ENCODE peak calls at places on chromosomes 3 and 15, in five cellular contexts. One of them, this sample, is unnamed.

GRCh38 chr3:122590581-122590980 is 13.1 kb downstream of the PARP15 start:
- DNase-seq in A549: no peak
- DNase-seq in CD8-positive, alpha-beta T cell: no peak
- DNase-seq in heart left ventricle: no peak
- DNase-seq in tibial nerve: no peak
- DNase-seq in this sample: no peak

GRCh38 chr15:78046796-78047341 is 30.6 kb downstream of the TBC1D2B start:
- DNase-seq in A549: no peak
- DNase-seq in tibial nerve: no peak
- DNase-seq in CD8-positive, alpha-beta T cell: no peak
- DNase-seq in heart left ventricle: no peak
- DNase-seq in this sample: no peak

GRCh38 chr3:45670995-45671394 is 18.2 kb upstream of the SACM1L start:
- DNase-seq in CD8-positive, alpha-beta T cell: no peak
- DNase-seq in tibial nerve: no peak
- DNase-seq in heart left ventricle: no peak
- DNase-seq in A549: no peak
- DNase-seq in this sample: no peak

GRCh38 chr3:101954361-101954760 is 105.0 kb downstream of the NFKBIZ start:
- DNase-seq in CD8-positive, alpha-beta T cell: no peak
- DNase-seq in heart left ventricle: no peak
- DNase-seq in A549: no peak
- DNase-seq in tibial nerve: no peak
- DNase-seq in this sample: no peak

GRCh38 chr3:124492824-124493223 is 237.4 kb upstream of the UMPS start:
- DNase-seq in CD8-positive, alpha-beta T cell: no peak
- DNase-seq in tibial nerve: no peak
- DNase-seq in A549: peak
- DNase-seq in heart left ventricle: no peak
- DNase-seq in this sample: no peak

GRCh38 chr3:128864351-128864811 is 15.0 kb upstream of the ACAD9 start:
- DNase-seq in heart left ventricle: no peak
- DNase-seq in A549: no peak
- DNase-seq in tibial nerve: no peak
- DNase-seq in CD8-positive, alpha-beta T cell: no peak
- DNase-seq in this sample: no peak

GRCh38 chr15:92082217-92082843 is 228.8 kb downstream of the SLCO3A1 start:
- DNase-seq in CD8-positive, alpha-beta T cell: peak
- DNase-seq in tibial nerve: no peak
- DNase-seq in A549: peak
- DNase-seq in heart left ventricle: peak
- DNase-seq in this sample: no peak

GRCh38 chr3:46895761-46896160 is 18.2 kb downstream of the PTH1R start:
- DNase-seq in CD8-positive, alpha-beta T cell: no peak
- DNase-seq in heart left ventricle: no peak
- DNase-seq in tibial nerve: no peak
- DNase-seq in A549: no peak
- DNase-seq in this sample: no peak

GRCh38 chr3:135504084-135504685 is 461.3 kb upstream of the PPP2R3A start:
- DNase-seq in tibial nerve: no peak
- DNase-seq in heart left ventricle: no peak
- DNase-seq in CD8-positive, alpha-beta T cell: no peak
- DNase-seq in A549: no peak
- DNase-seq in this sample: no peak
- TF ChIP-seq CTCF in tibial nerve: no peak
- TF ChIP-seq CTCF in heart left ventricle: no peak
- TF ChIP-seq CTCF in CD8-positive, alpha-beta T cell: no peak
- TF ChIP-seq CTCF in A549: no peak
- TF ChIP-seq CTCF in this sample: no peak

GRCh38 chr3:127760361-127760760 is 62.0 kb downstream of the MGLL start:
- DNase-seq in A549: no peak
- DNase-seq in tibial nerve: no peak
- DNase-seq in heart left ventricle: no peak
- DNase-seq in CD8-positive, alpha-beta T cell: no peak
- DNase-seq in this sample: no peak

GRCh38 chr3:127761101-127761802 is 61.1 kb downstream of the MGLL start:
- DNase-seq in heart left ventricle: no peak
- DNase-seq in CD8-positive, alpha-beta T cell: no peak
- DNase-seq in A549: no peak
- DNase-seq in tibial nerve: no peak
- DNase-seq in this sample: peak

GRCh38 chr3:127755305-127755681 is 67.0 kb downstream of the MGLL start:
- DNase-seq in tibial nerve: no peak
- DNase-seq in A549: no peak
- DNase-seq in CD8-positive, alpha-beta T cell: no peak
- DNase-seq in heart left ventricle: no peak
- DNase-seq in this sample: peak

GRCh38 chr3:127759826-127760225 is 62.5 kb downstream of the MGLL start:
- DNase-seq in heart left ventricle: no peak
- DNase-seq in CD8-positive, alpha-beta T cell: no peak
- DNase-seq in A549: no peak
- DNase-seq in tibial nerve: no peak
- DNase-seq in this sample: no peak

GRCh38 chr3:127757979-127758378 is 64.3 kb downstream of the MGLL start:
- DNase-seq in CD8-positive, alpha-beta T cell: no peak
- DNase-seq in tibial nerve: no peak
- DNase-seq in heart left ventricle: no peak
- DNase-seq in A549: no peak
- DNase-seq in this sample: no peak
- H3K4me3 ChIP-seq in CD8-positive, alpha-beta T cell: no peak
- H3K4me3 ChIP-seq in tibial nerve: no peak
- H3K4me3 ChIP-seq in heart left ventricle: no peak
- H3K4me3 ChIP-seq in A549: no peak
- H3K4me3 ChIP-seq in this sample: no peak

GRCh38 chr3:9422712-9423424 is 25.5 kb downstream of the SETD5 start:
- DNase-seq in heart left ventricle: no peak
- DNase-seq in CD8-positive, alpha-beta T cell: no peak
- DNase-seq in A549: peak
- DNase-seq in tibial nerve: peak
- DNase-seq in this sample: no peak
- TF ChIP-seq CTCF in heart left ventricle: peak
- TF ChIP-seq CTCF in CD8-positive, alpha-beta T cell: peak
- TF ChIP-seq CTCF in A549: peak
- TF ChIP-seq CTCF in tibial nerve: peak
- TF ChIP-seq CTCF in this sample: peak

GRCh38 chr3:50369271-50369670 is 9.9 kb upstream of the TMEM115 start:
- DNase-seq in tibial nerve: no peak
- DNase-seq in heart left ventricle: no peak
- DNase-seq in A549: no peak
- DNase-seq in CD8-positive, alpha-beta T cell: no peak
- DNase-seq in this sample: no peak

GRCh38 chr3:50365080-50365841 is 5.9 kb upstream of the TMEM115 start:
- DNase-seq in CD8-positive, alpha-beta T cell: peak
- DNase-seq in tibial nerve: peak
- DNase-seq in heart left ventricle: peak
- DNase-seq in A549: no peak
- DNase-seq in this sample: peak

GRCh38 chr3:50365842-50366220 is 6.5 kb upstream of the TMEM115 start:
- DNase-seq in tibial nerve: no peak
- DNase-seq in A549: no peak
- DNase-seq in CD8-positive, alpha-beta T cell: no peak
- DNase-seq in heart left ventricle: no peak
- DNase-seq in this sample: no peak

GRCh38 chr3:50359760-50360110 is 414 bp upstream of the TMEM115 start:
- DNase-seq in A549: no peak
- DNase-seq in CD8-positive, alpha-beta T cell: no peak
- DNase-seq in heart left ventricle: no peak
- DNase-seq in tibial nerve: no peak
- DNase-seq in this sample: no peak

GRCh38 chr3:50364573-50365079 is 5.3 kb upstream of the TMEM115 start:
- DNase-seq in heart left ventricle: no peak
- DNase-seq in CD8-positive, alpha-beta T cell: no peak
- DNase-seq in tibial nerve: no peak
- DNase-seq in A549: no peak
- DNase-seq in this sample: no peak
- H3K4me3 ChIP-seq in heart left ventricle: peak
- H3K4me3 ChIP-seq in CD8-positive, alpha-beta T cell: peak
- H3K4me3 ChIP-seq in tibial nerve: peak
- H3K4me3 ChIP-seq in A549: no peak
- H3K4me3 ChIP-seq in this sample: peak

DNA sequence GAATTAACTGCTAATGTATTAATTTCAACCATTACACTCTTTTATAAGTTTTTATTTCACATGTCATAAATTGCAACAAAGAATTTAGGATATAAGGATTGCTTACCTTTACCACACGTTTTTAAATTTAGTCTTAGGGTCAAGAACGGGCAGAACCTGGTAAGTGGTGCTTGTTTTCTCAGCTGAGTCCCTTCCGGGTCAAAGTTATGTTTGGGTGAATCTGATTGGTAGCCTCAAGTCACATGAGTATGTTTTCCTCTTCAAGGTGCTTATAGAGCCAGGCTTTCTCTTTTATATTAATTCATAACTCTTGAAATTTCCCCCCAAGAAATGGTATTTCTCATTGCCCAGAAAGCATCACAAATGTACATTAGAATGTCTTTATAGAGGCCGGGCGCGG is 415.8 kb upstream of the ROBO2 start:
- DNase-seq in tibial nerve: no peak
- DNase-seq in CD8-positive, alpha-beta T cell: no peak
- DNase-seq in A549: peak
- DNase-seq in heart left ventricle: no peak
- DNase-seq in this sample: no peak
- TF ChIP-seq CTCF in tibial nerve: no peak
- TF ChIP-seq CTCF in CD8-positive, alpha-beta T cell: no peak
- TF ChIP-seq CTCF in A549: no peak
- TF ChIP-seq CTCF in heart left ventricle: no peak
- TF ChIP-seq CTCF in this sample: no peak

DNA sequence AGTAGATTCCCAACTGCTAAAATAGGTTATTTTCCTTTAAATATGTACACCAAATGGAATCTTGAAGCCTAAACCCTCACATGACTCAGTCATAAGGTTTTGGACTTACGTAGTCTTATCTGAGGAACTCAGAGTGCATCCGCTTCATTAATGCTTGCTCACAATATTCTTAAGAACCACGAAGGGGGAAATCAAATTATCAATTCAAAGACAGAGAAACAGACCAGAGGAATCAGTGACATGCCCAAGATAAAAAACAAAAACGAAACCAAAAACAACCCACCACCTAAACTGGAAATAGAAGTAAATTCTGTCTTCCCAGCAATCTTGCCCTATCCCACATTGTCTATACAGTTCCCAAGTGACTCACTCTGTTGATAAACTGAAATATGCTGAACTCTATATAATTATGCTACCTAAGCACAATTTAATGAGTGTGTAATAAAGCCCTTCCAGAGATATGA is 135.4 kb upstream of the CBLB start:
- DNase-seq in heart left ventricle: no peak
- DNase-seq in tibial nerve: no peak
- DNase-seq in CD8-positive, alpha-beta T cell: no peak
- DNase-seq in A549: peak
- DNase-seq in this sample: no peak
- H3K4me3 ChIP-seq in heart left ventricle: no peak
- H3K4me3 ChIP-seq in tibial nerve: peak
- H3K4me3 ChIP-seq in CD8-positive, alpha-beta T cell: no peak
- H3K4me3 ChIP-seq in A549: peak
- H3K4me3 ChIP-seq in this sample: no peak

DNA sequence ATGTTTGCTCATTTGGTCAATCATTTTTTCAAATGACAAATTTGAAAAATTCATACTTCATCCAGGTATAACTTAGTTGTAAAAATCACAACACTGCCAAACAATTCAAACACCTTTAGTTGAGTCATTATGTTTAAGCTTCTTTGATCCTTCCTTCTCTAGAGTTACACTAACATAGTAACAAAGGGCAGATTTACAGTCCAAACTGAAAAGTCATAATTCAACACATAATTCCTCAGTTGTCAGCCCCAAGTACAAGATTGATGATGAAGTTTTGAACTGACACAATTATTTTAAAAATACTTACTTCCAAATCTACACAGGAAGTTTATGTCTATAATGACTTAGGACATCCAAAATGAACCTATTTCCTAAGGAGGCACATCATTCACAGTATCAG is 264.1 kb downstream of the LSAMP start:
- DNase-seq in heart left ventricle: no peak
- DNase-seq in A549: no peak
- DNase-seq in tibial nerve: no peak
- DNase-seq in CD8-positive, alpha-beta T cell: no peak
- DNase-seq in this sample: no peak
- TF ChIP-seq CTCF in heart left ventricle: no peak
- TF ChIP-seq CTCF in A549: no peak
- TF ChIP-seq CTCF in tibial nerve: no peak
- TF ChIP-seq CTCF in CD8-positive, alpha-beta T cell: no peak
- TF ChIP-seq CTCF in this sample: no peak

DNA sequence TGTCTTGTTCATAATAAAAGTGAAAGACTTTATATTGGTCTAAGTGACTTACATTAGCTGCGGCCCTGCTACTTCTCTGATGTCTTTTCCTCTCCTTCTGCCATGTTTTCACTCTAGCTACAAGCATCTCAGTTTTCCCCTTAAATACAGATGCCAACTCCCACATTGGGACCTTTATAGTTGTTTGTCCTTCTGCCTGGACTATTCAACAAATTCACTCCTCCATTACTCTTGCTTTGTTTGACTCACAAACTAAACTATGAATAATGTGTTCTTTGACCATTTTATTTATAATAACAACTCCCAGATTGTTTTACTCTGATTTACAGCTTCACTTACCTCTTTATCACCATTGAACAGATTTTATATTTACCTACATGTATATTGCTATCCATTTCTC is 1369.9 kb downstream of the SI start:
- DNase-seq in CD8-positive, alpha-beta T cell: no peak
- DNase-seq in A549: no peak
- DNase-seq in heart left ventricle: no peak
- DNase-seq in tibial nerve: no peak
- DNase-seq in this sample: no peak
- H3K4me3 ChIP-seq in CD8-positive, alpha-beta T cell: no peak
- H3K4me3 ChIP-seq in A549: no peak
- H3K4me3 ChIP-seq in heart left ventricle: no peak
- H3K4me3 ChIP-seq in tibial nerve: no peak
- H3K4me3 ChIP-seq in this sample: no peak

GRCh38 chr15:66452421-66452820 is 45.1 kb downstream of the SNAPC5 start:
- DNase-seq in CD8-positive, alpha-beta T cell: no peak
- DNase-seq in tibial nerve: no peak
- DNase-seq in heart left ventricle: no peak
- DNase-seq in A549: no peak
- DNase-seq in this sample: no peak

GRCh38 chr15:66452971-66453580 is 44.5 kb downstream of the SNAPC5 start:
- DNase-seq in tibial nerve: peak
- DNase-seq in A549: no peak
- DNase-seq in CD8-positive, alpha-beta T cell: no peak
- DNase-seq in heart left ventricle: no peak
- DNase-seq in this sample: no peak

GRCh38 chr15:66459818-66460615 is 37.5 kb downstream of the SNAPC5 start:
- DNase-seq in heart left ventricle: no peak
- DNase-seq in tibial nerve: no peak
- DNase-seq in A549: no peak
- DNase-seq in CD8-positive, alpha-beta T cell: no peak
- DNase-seq in this sample: no peak

GRCh38 chr15:66454143-66454542 is 43.4 kb downstream of the SNAPC5 start:
- DNase-seq in heart left ventricle: no peak
- DNase-seq in A549: no peak
- DNase-seq in tibial nerve: no peak
- DNase-seq in CD8-positive, alpha-beta T cell: no peak
- DNase-seq in this sample: no peak

GRCh38 chr15:66456211-66456610 is 41.4 kb downstream of the SNAPC5 start:
- DNase-seq in A549: no peak
- DNase-seq in CD8-positive, alpha-beta T cell: no peak
- DNase-seq in tibial nerve: no peak
- DNase-seq in heart left ventricle: no peak
- DNase-seq in this sample: no peak
- TF ChIP-seq CTCF in A549: no peak
- TF ChIP-seq CTCF in CD8-positive, alpha-beta T cell: no peak
- TF ChIP-seq CTCF in tibial nerve: no peak
- TF ChIP-seq CTCF in heart left ventricle: no peak
- TF ChIP-seq CTCF in this sample: no peak